ENCODE peak calls at places on chromosomes 1 and 21, in six cellular contexts. One of them, this sample, is unnamed.

GRCh38 chr1:177669161-177669560 is 300.7 kb downstream of the SEC16B start:
- DNase-seq in H9: no peak
- DNase-seq in IMR-90: no peak
- DNase-seq in H1: no peak
- DNase-seq in mesenchymal stem cell: no peak
- DNase-seq in trophoblast cell: peak; percentile 73
- DNase-seq in this sample: peak; percentile 20

GRCh38 chr1:39394059-39394458 is 97.4 kb upstream of the BMP8A start:
- DNase-seq in H9: no peak
- DNase-seq in trophoblast cell: no peak
- DNase-seq in IMR-90: no peak
- DNase-seq in H1: no peak
- DNase-seq in mesenchymal stem cell: no peak
- DNase-seq in this sample: no peak

GRCh38 chr1:42913426-42914091 is 45.1 kb downstream of the SLC2A1 start:
- DNase-seq in H1: peak; percentile 62
- DNase-seq in trophoblast cell: peak; percentile 91
- DNase-seq in H9: peak; percentile 77
- DNase-seq in IMR-90: peak; percentile 82
- DNase-seq in mesenchymal stem cell: peak; percentile 89
- DNase-seq in this sample: peak; percentile 53

GRCh38 chr1:85078903-85079302 is 30.6 kb upstream of the MCOLN3 start:
- DNase-seq in H1: no peak
- DNase-seq in trophoblast cell: peak; percentile 28
- DNase-seq in H9: no peak
- DNase-seq in mesenchymal stem cell: peak; percentile 21
- DNase-seq in IMR-90: peak; percentile 17
- DNase-seq in this sample: no peak

GRCh38 chr1:236862615-236863211 is 67.6 kb downstream of the MTR start:
- DNase-seq in H9: no peak
- DNase-seq in mesenchymal stem cell: no peak
- DNase-seq in trophoblast cell: no peak
- DNase-seq in IMR-90: no peak
- DNase-seq in H1: no peak
- DNase-seq in this sample: no peak

GRCh38 chr1:232145768-232146167 is 484.2 kb downstream of the SIPA1L2 start:
- DNase-seq in H9: no peak
- DNase-seq in IMR-90: no peak
- DNase-seq in trophoblast cell: no peak
- DNase-seq in H1: no peak
- DNase-seq in mesenchymal stem cell: no peak
- DNase-seq in this sample: no peak

GRCh38 chr21:35229290-35229689 is 180.2 kb upstream of the RUNX1 start:
- DNase-seq in H9: no peak
- DNase-seq in trophoblast cell: no peak
- DNase-seq in mesenchymal stem cell: peak; percentile 71
- DNase-seq in IMR-90: no peak
- DNase-seq in H1: no peak
- DNase-seq in this sample: no peak

GRCh38 chr1:45299981-45300668 is 26.6 kb upstream of the HPDL start:
- DNase-seq in H9: peak; percentile 58
- DNase-seq in H1: peak; percentile 46
- DNase-seq in IMR-90: peak; percentile 84
- DNase-seq in mesenchymal stem cell: peak; percentile 76
- DNase-seq in trophoblast cell: peak; percentile 77
- DNase-seq in this sample: peak; percentile 53

GRCh38 chr1:28437924-28438699 is 67.7 kb upstream of the RCC1 start:
- DNase-seq in mesenchymal stem cell: peak; percentile 96
- DNase-seq in IMR-90: peak; percentile 96
- DNase-seq in H9: peak; percentile 42
- DNase-seq in trophoblast cell: peak; percentile 92
- DNase-seq in H1: no peak
- DNase-seq in this sample: peak; percentile 41

GRCh38 chr1:147723691-147724323 is 36.6 kb downstream of the GJA5 start:
- DNase-seq in IMR-90: no peak
- DNase-seq in H1: peak; percentile 61
- DNase-seq in H9: peak; percentile 82
- DNase-seq in mesenchymal stem cell: peak; percentile 18
- DNase-seq in trophoblast cell: peak; percentile 67
- DNase-seq in this sample: peak; percentile 51

GRCh38 chr1:38608202-38608864 is 251.2 kb downstream of the RRAGC start:
- DNase-seq in trophoblast cell: peak; percentile 24
- DNase-seq in mesenchymal stem cell: peak; percentile 17
- DNase-seq in H1: peak; percentile 85
- DNase-seq in H9: peak; percentile 81
- DNase-seq in IMR-90: peak; percentile 4
- DNase-seq in this sample: peak; percentile 78

GRCh38 chr1:18794066-18794465 is 65.4 kb downstream of the TAS1R2 start:
- DNase-seq in trophoblast cell: no peak
- DNase-seq in mesenchymal stem cell: no peak
- DNase-seq in H9: no peak
- DNase-seq in H1: no peak
- DNase-seq in IMR-90: no peak
- DNase-seq in this sample: no peak

GRCh38 chr1:31568895-31569655 is 7.2 kb upstream of the TINAGL1 start:
- DNase-seq in H1: peak; percentile 42
- DNase-seq in mesenchymal stem cell: no peak
- DNase-seq in trophoblast cell: no peak
- DNase-seq in IMR-90: no peak
- DNase-seq in H9: no peak
- DNase-seq in this sample: no peak

GRCh38 chr1:102550729-102551384 is 554.1 kb upstream of the OLFM3 start:
- DNase-seq in H1: peak; percentile 59
- DNase-seq in mesenchymal stem cell: peak; percentile 27
- DNase-seq in IMR-90: peak; percentile 9
- DNase-seq in trophoblast cell: peak; percentile 34
- DNase-seq in H9: peak; percentile 90
- DNase-seq in this sample: no peak

GRCh38 chr1:94334156-94334555 is 84.0 kb upstream of the ABCD3 start:
- DNase-seq in H9: no peak
- DNase-seq in mesenchymal stem cell: no peak
- DNase-seq in H1: no peak
- DNase-seq in trophoblast cell: no peak
- DNase-seq in IMR-90: peak; percentile 16
- DNase-seq in this sample: no peak

GRCh38 chr1:26356106-26356505 is 2.2 kb upstream of the CRYBG2 start:
- DNase-seq in H9: no peak
- DNase-seq in trophoblast cell: no peak
- DNase-seq in IMR-90: no peak
- DNase-seq in mesenchymal stem cell: no peak
- DNase-seq in H1: no peak
- DNase-seq in this sample: no peak

GRCh38 chr1:26181586-26182371 is 4.5 kb downstream of the CNKSR1 start:
- DNase-seq in H1: no peak
- DNase-seq in IMR-90: peak; percentile 13
- DNase-seq in mesenchymal stem cell: no peak
- DNase-seq in H9: no peak
- DNase-seq in trophoblast cell: no peak
- DNase-seq in this sample: no peak

GRCh38 chr1:176943783-176944182 is 220.7 kb downstream of the ASTN1 start:
- DNase-seq in mesenchymal stem cell: no peak
- DNase-seq in H1: no peak
- DNase-seq in H9: no peak
- DNase-seq in trophoblast cell: no peak
- DNase-seq in IMR-90: no peak
- DNase-seq in this sample: no peak

GRCh38 chr1:41915786-41916571 is 2.7 kb downstream of the HIVEP3 start:
- DNase-seq in mesenchymal stem cell: no peak
- DNase-seq in IMR-90: no peak
- DNase-seq in H9: no peak
- DNase-seq in trophoblast cell: no peak
- DNase-seq in H1: no peak
- DNase-seq in this sample: no peak

GRCh38 chr1:58580186-58580585 is 3.1 kb upstream of the TACSTD2 start:
- DNase-seq in mesenchymal stem cell: peak; percentile 35
- DNase-seq in IMR-90: peak; percentile 33
- DNase-seq in H1: no peak
- DNase-seq in H9: no peak
- DNase-seq in trophoblast cell: no peak
- DNase-seq in this sample: no peak

GRCh38 chr1:180167021-180167701 is 12.5 kb downstream of the QSOX1 start:
- DNase-seq in trophoblast cell: peak; percentile 71
- DNase-seq in H1: no peak
- DNase-seq in H9: peak; percentile 26
- DNase-seq in IMR-90: no peak
- DNase-seq in mesenchymal stem cell: no peak
- DNase-seq in this sample: no peak

GRCh38 chr1:87542697-87543096 is 214.0 kb downstream of the LMO4 start:
- DNase-seq in IMR-90: no peak
- DNase-seq in trophoblast cell: no peak
- DNase-seq in H9: no peak
- DNase-seq in mesenchymal stem cell: no peak
- DNase-seq in H1: no peak
- DNase-seq in this sample: no peak

GRCh38 chr21:45709127-45709526 is 65.6 kb downstream of the PCBP3 start:
- DNase-seq in trophoblast cell: no peak
- DNase-seq in IMR-90: peak; percentile 30
- DNase-seq in H1: no peak
- DNase-seq in mesenchymal stem cell: no peak
- DNase-seq in H9: no peak
- DNase-seq in this sample: no peak

GRCh38 chr21:24336491-24336890 is 1270.8 kb downstream of the MRPL39 start:
- DNase-seq in mesenchymal stem cell: no peak
- DNase-seq in IMR-90: no peak
- DNase-seq in trophoblast cell: no peak
- DNase-seq in H9: no peak
- DNase-seq in H1: no peak
- DNase-seq in this sample: no peak

GRCh38 chr1:165895451-165895871 is 68.0 kb downstream of the UCK2 start:
- DNase-seq in H1: no peak
- DNase-seq in IMR-90: peak; percentile 80
- DNase-seq in mesenchymal stem cell: peak; percentile 51
- DNase-seq in H9: no peak
- DNase-seq in trophoblast cell: peak; percentile 90
- DNase-seq in this sample: no peak

GRCh38 chr1:226296911-226297310 is 12.1 kb downstream of the LIN9 start:
- DNase-seq in trophoblast cell: no peak
- DNase-seq in IMR-90: no peak
- DNase-seq in H1: no peak
- DNase-seq in H9: no peak
- DNase-seq in mesenchymal stem cell: no peak
- DNase-seq in this sample: no peak

GRCh38 chr21:42201615-42202161 is 17.3 kb upstream of the ABCG1 start:
- DNase-seq in mesenchymal stem cell: no peak
- DNase-seq in H9: no peak
- DNase-seq in IMR-90: no peak
- DNase-seq in H1: no peak
- DNase-seq in trophoblast cell: no peak
- DNase-seq in this sample: no peak

GRCh38 chr1:174358344-174358743 is 89.4 kb upstream of the GPR52 start:
- DNase-seq in H9: no peak
- DNase-seq in IMR-90: no peak
- DNase-seq in mesenchymal stem cell: no peak
- DNase-seq in trophoblast cell: no peak
- DNase-seq in H1: no peak
- DNase-seq in this sample: no peak

GRCh38 chr1:200231787-200232222 is 178.0 kb downstream of the ZNF281 start:
- DNase-seq in H9: no peak
- DNase-seq in mesenchymal stem cell: peak; percentile 76
- DNase-seq in trophoblast cell: peak; percentile 30
- DNase-seq in H1: no peak
- DNase-seq in IMR-90: peak; percentile 45
- DNase-seq in this sample: no peak

GRCh38 chr1:41537788-41538351 is 53.4 kb upstream of the EDN2 start:
- DNase-seq in H1: no peak
- DNase-seq in mesenchymal stem cell: peak; percentile 93
- DNase-seq in H9: no peak
- DNase-seq in IMR-90: peak; percentile 88
- DNase-seq in trophoblast cell: no peak
- DNase-seq in this sample: no peak

GRCh38 chr1:116986531-116987255 is 14.9 kb upstream of the CD101 start:
- DNase-seq in IMR-90: no peak
- DNase-seq in H1: no peak
- DNase-seq in H9: peak; percentile 36
- DNase-seq in mesenchymal stem cell: no peak
- DNase-seq in trophoblast cell: peak; percentile 12
- DNase-seq in this sample: no peak

GRCh38 chr1:208326033-208326432 is 81.8 kb upstream of the PLXNA2 start:
- DNase-seq in IMR-90: no peak
- DNase-seq in trophoblast cell: no peak
- DNase-seq in H1: no peak
- DNase-seq in mesenchymal stem cell: no peak
- DNase-seq in H9: no peak
- DNase-seq in this sample: no peak

GRCh38 chr1:58922302-58923089 is 138.6 kb upstream of the JUN start:
- DNase-seq in H9: no peak
- DNase-seq in mesenchymal stem cell: peak; percentile 73
- DNase-seq in IMR-90: peak; percentile 44
- DNase-seq in trophoblast cell: peak; percentile 13
- DNase-seq in H1: no peak
- DNase-seq in this sample: no peak

DNA sequence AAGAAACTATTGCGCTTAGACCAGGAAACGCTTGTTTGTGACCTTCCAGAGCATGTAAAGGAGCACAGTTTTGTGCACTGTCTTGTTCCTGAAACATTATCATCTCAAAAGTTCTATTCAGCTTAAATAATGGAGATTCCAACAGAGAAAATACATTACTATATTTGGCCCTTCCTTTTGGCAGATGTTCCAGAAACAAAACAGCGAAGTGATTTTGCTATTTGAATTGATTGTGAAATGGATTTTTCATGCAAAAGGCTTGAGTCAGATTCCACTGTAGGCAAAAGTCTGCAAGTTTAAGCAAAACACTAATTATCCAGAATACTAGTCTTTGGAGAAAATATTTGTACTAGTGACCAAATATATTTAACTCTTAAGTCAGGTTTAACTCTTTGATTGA is 80.3 kb upstream of the PTBP2 start:
- DNase-seq in H9: no peak
- DNase-seq in H1: no peak
- DNase-seq in IMR-90: peak; percentile 70
- DNase-seq in trophoblast cell: peak; percentile 12
- DNase-seq in mesenchymal stem cell: no peak
- DNase-seq in this sample: no peak
- H4K91ac ChIP-seq in H9: no peak overlapping the region
- H4K91ac ChIP-seq in H1: no peak overlapping the region
- H4K91ac ChIP-seq in IMR-90: no peak overlapping the region
- H4K91ac ChIP-seq in trophoblast cell: no peak overlapping the region
- H4K91ac ChIP-seq in mesenchymal stem cell: no peak overlapping the region
- H4K91ac ChIP-seq in this sample: no peak overlapping the region

GRCh38 chr1:238777551-238777950 is 608.8 kb upstream of the CHRM3 start:
- DNase-seq in mesenchymal stem cell: no peak
- DNase-seq in IMR-90: peak; percentile 17
- DNase-seq in trophoblast cell: peak; percentile 17
- DNase-seq in H9: no peak
- DNase-seq in H1: no peak
- DNase-seq in this sample: no peak
- H2AFZ ChIP-seq in mesenchymal stem cell: peak overlapping the region; percentile 27
- H2AFZ ChIP-seq in IMR-90: no peak overlapping the region
- H2AFZ ChIP-seq in trophoblast cell: no peak overlapping the region
- H2AFZ ChIP-seq in H9: no peak overlapping the region
- H2AFZ ChIP-seq in H1: no peak overlapping the region
- H2AFZ ChIP-seq in this sample: no peak overlapping the region

GRCh38 chr1:207028884-207029283 is 3.7 kb downstream of the C1orf116 start:
- DNase-seq in trophoblast cell: no peak
- DNase-seq in H9: no peak
- DNase-seq in H1: no peak
- DNase-seq in mesenchymal stem cell: no peak
- DNase-seq in IMR-90: no peak
- DNase-seq in this sample: no peak
- H3K18ac ChIP-seq in trophoblast cell: no peak overlapping the region
- H3K18ac ChIP-seq in H9: no peak overlapping the region
- H3K18ac ChIP-seq in H1: no peak overlapping the region
- H3K18ac ChIP-seq in mesenchymal stem cell: no peak overlapping the region
- H3K18ac ChIP-seq in IMR-90: no peak overlapping the region
- H3K18ac ChIP-seq in this sample: no peak overlapping the region

GRCh38 chr1:162612606-162613400 is 19.5 kb upstream of the DDR2 start:
- DNase-seq in trophoblast cell: peak; percentile 23
- DNase-seq in IMR-90: peak; percentile 34
- DNase-seq in mesenchymal stem cell: no peak
- DNase-seq in H9: no peak
- DNase-seq in H1: no peak
- DNase-seq in this sample: no peak
- H4K91ac ChIP-seq in trophoblast cell: no peak overlapping the region
- H4K91ac ChIP-seq in IMR-90: no peak overlapping the region
- H4K91ac ChIP-seq in mesenchymal stem cell: no peak overlapping the region
- H4K91ac ChIP-seq in H9: no peak overlapping the region
- H4K91ac ChIP-seq in H1: no peak overlapping the region
- H4K91ac ChIP-seq in this sample: no peak overlapping the region